ENCODE peak calls at places on chromosomes 11 and 22, in five cellular contexts. One of them, this sample, is unnamed.
A peak's percentile ranks its signal among the peaks of the same experiment; 100 is the strongest.

GRCh38 chr11:64086263-64086938 is 50.7 kb downstream of the FLRT1 start:
- DNase-seq in Right ventricle myocardium superior: peak; percentile 61
- DNase-seq in activated CD4-positive, alpha-beta T cell treated with anti-CD3 and anti-CD28 coated beads, Interleukin-2, amount 50 U/mL, for 24 hours: no peak
- DNase-seq in HT-29: peak; percentile 53
- DNase-seq in GM04504: no peak
- DNase-seq in this sample: no peak

GRCh38 chr11:72584933-72585597 is 89.2 kb downstream of the PDE2A start:
- DNase-seq in Right ventricle myocardium superior: peak; percentile 17
- DNase-seq in activated CD4-positive, alpha-beta T cell treated with anti-CD3 and anti-CD28 coated beads, Interleukin-2, amount 50 U/mL, for 24 hours: no peak
- DNase-seq in HT-29: no peak
- DNase-seq in GM04504: no peak
- DNase-seq in this sample: no peak

GRCh38 chr11:115518983-115519382 is 14.8 kb upstream of the CADM1 start:
- DNase-seq in Right ventricle myocardium superior: no peak
- DNase-seq in activated CD4-positive, alpha-beta T cell treated with anti-CD3 and anti-CD28 coated beads, Interleukin-2, amount 50 U/mL, for 24 hours: no peak
- DNase-seq in HT-29: no peak
- DNase-seq in GM04504: no peak
- DNase-seq in this sample: no peak

GRCh38 chr22:49925525-49926128 is 7.2 kb downstream of the CRELD2 start:
- DNase-seq in Right ventricle myocardium superior: no peak
- DNase-seq in activated CD4-positive, alpha-beta T cell treated with anti-CD3 and anti-CD28 coated beads, Interleukin-2, amount 50 U/mL, for 24 hours: peak; percentile 64
- DNase-seq in HT-29: no peak
- DNase-seq in GM04504: no peak
- DNase-seq in this sample: no peak

GRCh38 chr11:65262775-65263174 is 1.0 kb downstream of the POLA2 start:
- DNase-seq in Right ventricle myocardium superior: no peak
- DNase-seq in activated CD4-positive, alpha-beta T cell treated with anti-CD3 and anti-CD28 coated beads, Interleukin-2, amount 50 U/mL, for 24 hours: peak; percentile 0
- DNase-seq in HT-29: peak; percentile 51
- DNase-seq in GM04504: no peak
- DNase-seq in this sample: peak; percentile 28

GRCh38 chr11:23725752-23726151 is 771.1 kb upstream of the LUZP2 start:
- DNase-seq in Right ventricle myocardium superior: no peak
- DNase-seq in activated CD4-positive, alpha-beta T cell treated with anti-CD3 and anti-CD28 coated beads, Interleukin-2, amount 50 U/mL, for 24 hours: no peak
- DNase-seq in HT-29: no peak
- DNase-seq in GM04504: no peak
- DNase-seq in this sample: no peak

GRCh38 chr11:122853261-122853660 is 15.0 kb downstream of the CRTAM start:
- DNase-seq in Right ventricle myocardium superior: no peak
- DNase-seq in activated CD4-positive, alpha-beta T cell treated with anti-CD3 and anti-CD28 coated beads, Interleukin-2, amount 50 U/mL, for 24 hours: no peak
- DNase-seq in HT-29: no peak
- DNase-seq in GM04504: no peak
- DNase-seq in this sample: no peak

GRCh38 chr11:88345408-88345807 is 7.9 kb upstream of the CTSC start:
- DNase-seq in Right ventricle myocardium superior: no peak
- DNase-seq in activated CD4-positive, alpha-beta T cell treated with anti-CD3 and anti-CD28 coated beads, Interleukin-2, amount 50 U/mL, for 24 hours: no peak
- DNase-seq in HT-29: no peak
- DNase-seq in GM04504: no peak
- DNase-seq in this sample: no peak

GRCh38 chr11:112655386-112655785 is 305.8 kb upstream of the NCAM1 start:
- DNase-seq in Right ventricle myocardium superior: peak; percentile 93
- DNase-seq in activated CD4-positive, alpha-beta T cell treated with anti-CD3 and anti-CD28 coated beads, Interleukin-2, amount 50 U/mL, for 24 hours: no peak
- DNase-seq in HT-29: no peak
- DNase-seq in GM04504: peak; percentile 92
- DNase-seq in this sample: no peak

GRCh38 chr22:45830531-45831245 is 146.3 kb downstream of the WNT7B start:
- DNase-seq in Right ventricle myocardium superior: no peak
- DNase-seq in activated CD4-positive, alpha-beta T cell treated with anti-CD3 and anti-CD28 coated beads, Interleukin-2, amount 50 U/mL, for 24 hours: no peak
- DNase-seq in HT-29: no peak
- DNase-seq in GM04504: no peak
- DNase-seq in this sample: no peak

GRCh38 chr11:76785513-76785912 is 2.4 kb downstream of the TSKU start:
- DNase-seq in Right ventricle myocardium superior: no peak
- DNase-seq in activated CD4-positive, alpha-beta T cell treated with anti-CD3 and anti-CD28 coated beads, Interleukin-2, amount 50 U/mL, for 24 hours: no peak
- DNase-seq in HT-29: no peak
- DNase-seq in GM04504: no peak
- DNase-seq in this sample: no peak

GRCh38 chr11:12251651-12252560 is 125.5 kb upstream of the PARVA start:
- DNase-seq in Right ventricle myocardium superior: no peak
- DNase-seq in activated CD4-positive, alpha-beta T cell treated with anti-CD3 and anti-CD28 coated beads, Interleukin-2, amount 50 U/mL, for 24 hours: no peak
- DNase-seq in HT-29: no peak
- DNase-seq in GM04504: no peak
- DNase-seq in this sample: no peak

GRCh38 chr22:26679003-26679629 is 21.7 kb downstream of the MIAT start:
- DNase-seq in Right ventricle myocardium superior: peak; percentile 80
- DNase-seq in activated CD4-positive, alpha-beta T cell treated with anti-CD3 and anti-CD28 coated beads, Interleukin-2, amount 50 U/mL, for 24 hours: peak; percentile 67
- DNase-seq in HT-29: peak; percentile 77
- DNase-seq in GM04504: peak; percentile 62
- DNase-seq in this sample: peak; percentile 34

GRCh38 chr11:101974255-101974654 is 57.9 kb upstream of the ANGPTL5 start:
- DNase-seq in Right ventricle myocardium superior: no peak
- DNase-seq in activated CD4-positive, alpha-beta T cell treated with anti-CD3 and anti-CD28 coated beads, Interleukin-2, amount 50 U/mL, for 24 hours: no peak
- DNase-seq in HT-29: no peak
- DNase-seq in GM04504: no peak
- DNase-seq in this sample: no peak

GRCh38 chr11:132595711-132596111 is 936.6 kb downstream of the OPCML start:
- DNase-seq in Right ventricle myocardium superior: no peak
- DNase-seq in activated CD4-positive, alpha-beta T cell treated with anti-CD3 and anti-CD28 coated beads, Interleukin-2, amount 50 U/mL, for 24 hours: no peak
- DNase-seq in HT-29: no peak
- DNase-seq in GM04504: no peak
- DNase-seq in this sample: no peak

GRCh38 chr11:19164881-19165280 is 36.9 kb downstream of the CSRP3 start:
- DNase-seq in Right ventricle myocardium superior: no peak
- DNase-seq in activated CD4-positive, alpha-beta T cell treated with anti-CD3 and anti-CD28 coated beads, Interleukin-2, amount 50 U/mL, for 24 hours: no peak
- DNase-seq in HT-29: no peak
- DNase-seq in GM04504: no peak
- DNase-seq in this sample: no peak

GRCh38 chr11:36300651-36301050 is 4.6 kb downstream of the PRR5L start:
- DNase-seq in Right ventricle myocardium superior: peak; percentile 84
- DNase-seq in activated CD4-positive, alpha-beta T cell treated with anti-CD3 and anti-CD28 coated beads, Interleukin-2, amount 50 U/mL, for 24 hours: no peak
- DNase-seq in HT-29: no peak
- DNase-seq in GM04504: no peak
- DNase-seq in this sample: no peak

GRCh38 chr22:39223091-39223710 is 21.6 kb downstream of the PDGFB start:
- DNase-seq in Right ventricle myocardium superior: peak; percentile 37
- DNase-seq in activated CD4-positive, alpha-beta T cell treated with anti-CD3 and anti-CD28 coated beads, Interleukin-2, amount 50 U/mL, for 24 hours: no peak
- DNase-seq in HT-29: no peak
- DNase-seq in GM04504: no peak
- DNase-seq in this sample: no peak

GRCh38 chr11:124835918-124836317 is 29.3 kb upstream of the ROBO3 start:
- DNase-seq in Right ventricle myocardium superior: no peak
- DNase-seq in activated CD4-positive, alpha-beta T cell treated with anti-CD3 and anti-CD28 coated beads, Interleukin-2, amount 50 U/mL, for 24 hours: no peak
- DNase-seq in HT-29: no peak
- DNase-seq in GM04504: no peak
- DNase-seq in this sample: no peak

GRCh38 chr22:46008836-46009596 is 32.1 kb upstream of the WNT7B start:
- DNase-seq in Right ventricle myocardium superior: peak; percentile 30
- DNase-seq in activated CD4-positive, alpha-beta T cell treated with anti-CD3 and anti-CD28 coated beads, Interleukin-2, amount 50 U/mL, for 24 hours: no peak
- DNase-seq in HT-29: no peak
- DNase-seq in GM04504: no peak
- DNase-seq in this sample: no peak

GRCh38 chr22:46293591-46294260 is 2.9 kb upstream of the GTSE1 start:
- DNase-seq in Right ventricle myocardium superior: peak; percentile 78
- DNase-seq in activated CD4-positive, alpha-beta T cell treated with anti-CD3 and anti-CD28 coated beads, Interleukin-2, amount 50 U/mL, for 24 hours: no peak
- DNase-seq in HT-29: no peak
- DNase-seq in GM04504: peak; percentile 62
- DNase-seq in this sample: no peak

GRCh38 chr11:76668362-76669155 is 2.0 kb downstream of the LRRC32 start:
- DNase-seq in Right ventricle myocardium superior: peak; percentile 22
- DNase-seq in activated CD4-positive, alpha-beta T cell treated with anti-CD3 and anti-CD28 coated beads, Interleukin-2, amount 50 U/mL, for 24 hours: no peak
- DNase-seq in HT-29: no peak
- DNase-seq in GM04504: no peak
- DNase-seq in this sample: no peak

This sample was measured in NCI-H2227 treated with DMSO at 0.1 percent for 48 hours.